ENCODE peak calls at places on chromosomes 2 and 18, in four cellular contexts. C is GM12878, H is GM20000, X is lung. U is an unnamed sample.

GRCh38 chr2:213317929-213318328 is 33.7 kb downstream of the SPAG16 start:
- DNase-seq in C (no peak), X (no peak), H (no peak), U (peak; percentile 27)

GRCh38 chr2:26970928-26971627 is 641 bp downstream of the MAPRE3 start:
- DNase-seq in H (no peak), C (no peak), X (no peak), U (no peak)

GRCh38 chr18:9914584-9915290 is 921 bp downstream of the VAPA start:
- DNase-seq in C (no peak), X (peak; percentile 84), H (peak; percentile 35), U (peak; percentile 31)

GRCh38 chr18:40841473-40841872 is 1113.6 kb upstream of the PIK3C3 start:
- DNase-seq in C (no peak), H (no peak), X (no peak), U (no peak)

GRCh38 chr2:211802611-211803010 is 736.0 kb downstream of the ERBB4 start:
- DNase-seq in H (no peak), C (no peak), X (no peak), U (no peak)

GRCh38 chr2:86499326-86499725 is 58.2 kb downstream of the KDM3A start:
- DNase-seq in X (no peak), C (no peak), H (no peak), U (no peak)

GRCh38 chr2:216777637-216778273 is 82.1 kb downstream of the TNP1 start:
- DNase-seq in C (peak; percentile 27), X (no peak), H (peak; percentile 71), U (no peak)

GRCh38 chr2:85872536-85873161 is 16.1 kb downstream of the ST3GAL5 start:
- DNase-seq in H (no peak), C (no peak), X (no peak), U (no peak)

GRCh38 chr2:9108210-9108967 is 98.2 kb upstream of the ASAP2 start:
- DNase-seq in C (no peak), X (no peak), H (no peak), U (no peak)

GRCh38 chr2:46960618-46961017 is 45.0 kb upstream of the MCFD2 start:
- DNase-seq in C (no peak), H (no peak), X (no peak), U (no peak)

GRCh38 chr2:60484080-60484737 is 69.2 kb downstream of the BCL11A start:
- DNase-seq in X (no peak), H (no peak), C (no peak), U (peak; percentile 24)

GRCh38 chr2:59754336-59754735 is 799.1 kb downstream of the BCL11A start:
- DNase-seq in H (no peak), C (no peak), X (no peak), U (no peak)

GRCh38 chr2:201114846-201115245 is 1.1 kb upstream of the CFLAR start:
- DNase-seq in C (no peak), H (no peak), X (no peak), U (no peak)

GRCh38 chr2:78355967-78356366 is 669.5 kb upstream of the REG3G start:
- DNase-seq in X (no peak), C (no peak), H (no peak), U (no peak)

DNA sequence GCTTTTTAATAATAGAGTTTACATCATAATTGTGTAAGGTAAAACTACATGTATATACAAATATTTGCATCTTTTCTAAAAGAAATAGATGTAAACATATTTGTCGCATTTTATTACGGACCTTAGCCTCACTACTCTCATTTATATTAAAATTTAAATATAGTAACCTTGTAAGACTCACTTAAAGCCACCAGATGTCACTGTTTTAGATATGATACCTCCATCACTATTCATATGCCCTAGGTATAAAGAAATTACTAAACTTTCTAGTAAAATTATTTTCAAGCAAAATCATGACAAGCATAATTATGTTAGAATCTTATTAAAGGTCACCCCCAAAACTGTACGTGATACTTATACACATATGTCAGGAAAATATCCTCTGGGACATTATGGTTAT is 674.3 kb upstream of the REG3G start:
- DNase-seq in C (no peak), X (no peak), H (no peak), U (no peak)
- TF ChIP-seq CTCF in C (no peak), X (no peak), H (no peak), U (no peak)

DNA sequence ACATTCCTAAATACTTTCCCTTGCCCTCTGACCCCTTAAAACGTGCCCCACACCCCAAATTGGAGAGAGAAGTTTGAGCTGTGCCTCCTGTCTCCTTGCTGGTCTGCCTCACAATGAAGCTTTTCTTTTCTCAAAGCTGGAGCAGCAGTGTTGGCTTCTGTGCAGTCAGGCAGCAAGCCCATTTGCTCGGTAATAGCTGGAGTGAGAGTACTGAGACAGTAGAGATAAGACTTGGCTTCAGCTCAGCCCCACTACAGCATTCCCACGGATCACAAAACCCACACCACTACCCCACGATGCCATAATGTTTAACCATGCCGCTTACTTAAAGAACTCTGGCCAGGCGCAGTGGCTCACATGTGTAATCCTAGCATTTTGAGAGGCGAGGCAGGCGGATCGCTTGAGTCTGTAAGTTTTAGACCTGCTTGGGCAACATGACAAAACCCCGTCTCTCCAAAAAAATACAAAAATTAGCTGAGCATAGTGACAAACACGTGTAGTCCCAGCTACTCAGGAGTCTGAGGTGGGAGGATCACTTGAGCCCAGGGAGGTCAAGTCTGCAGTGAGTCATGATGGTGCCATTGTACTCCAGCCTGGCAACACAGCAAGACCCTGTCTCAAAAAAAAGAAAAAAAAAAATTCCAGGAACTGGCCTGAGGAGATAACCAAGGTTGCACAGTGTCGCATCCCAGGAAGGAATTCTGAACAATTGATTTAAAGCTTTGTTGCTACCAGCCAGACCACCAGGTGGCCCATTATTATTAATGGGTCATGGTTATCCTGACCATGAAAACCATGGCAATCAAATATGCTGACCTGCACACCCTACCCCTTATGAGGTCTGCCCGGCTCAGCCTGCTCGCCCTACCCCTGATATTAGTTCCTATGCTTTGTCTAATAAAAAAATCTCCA is 73.3 kb downstream of the NCAPH start:
- DNase-seq in X (no peak), C (no peak), H (no peak), U (no peak)
- TF ChIP-seq CTCF in X (no peak), C (peak; percentile 3), H (no peak), U (no peak)

GRCh38 chr2:38233231-38233983 is 143.7 kb downstream of the ATL2 start:
- DNase-seq in C (no peak), X (no peak), H (no peak), U (peak; percentile 95)
- TF ChIP-seq CTCF in C (no peak), X (no peak), H (no peak), U (peak; percentile 38)

DNA sequence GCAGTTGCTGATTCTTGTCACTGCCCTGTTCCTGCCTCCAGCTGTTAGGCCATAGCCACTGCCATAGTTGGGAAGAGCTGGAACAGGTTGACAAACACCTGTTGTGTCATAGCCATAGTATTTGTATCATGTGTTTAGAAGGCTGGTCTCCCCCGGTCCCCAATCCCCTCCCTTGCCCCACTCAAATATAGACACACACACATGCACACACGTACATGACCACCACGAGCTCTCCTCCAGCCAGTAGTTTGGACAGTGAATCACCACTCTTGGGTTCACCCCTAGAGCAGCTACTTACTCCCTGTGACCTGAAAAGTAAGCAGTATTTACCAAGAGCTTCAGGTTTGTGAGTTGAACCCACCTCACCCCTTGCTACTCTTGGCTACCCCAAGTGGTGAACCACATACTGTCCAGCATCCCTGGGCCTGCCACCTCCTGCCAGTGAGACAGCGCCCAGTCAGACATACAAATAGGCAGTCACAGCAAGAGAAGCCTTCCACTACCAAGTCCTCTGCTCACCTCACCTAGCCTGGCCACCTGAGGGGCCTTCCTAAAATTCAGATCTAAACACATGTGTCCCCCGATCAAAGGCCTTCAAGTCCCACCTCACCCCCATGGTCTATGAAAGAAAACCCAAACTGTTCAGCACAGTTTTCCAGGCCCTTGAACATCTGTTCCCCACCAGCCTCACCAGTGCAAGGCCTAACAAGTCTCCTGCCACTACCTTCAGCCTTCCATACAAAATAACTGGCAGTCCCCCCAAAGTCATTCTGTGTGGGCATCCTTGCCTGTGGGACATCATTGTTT is 7.1 kb downstream of the PCBP1 start:
- DNase-seq in X (no peak), H (peak; percentile 10), C (no peak), U (no peak)
- TF ChIP-seq CTCF in X (no peak), H (no peak), C (peak; percentile 24), U (no peak)

GRCh38 chr2:42073739-42074138 is 25.9 kb downstream of the PKDCC start:
- DNase-seq in H (no peak), X (no peak), C (no peak), U (no peak)

GRCh38 chr2:42079737-42080287 is 32.0 kb downstream of the PKDCC start:
- DNase-seq in H (no peak), X (no peak), C (no peak), U (no peak)

GRCh38 chr2:42074661-42075060 is 26.8 kb downstream of the PKDCC start:
- DNase-seq in C (no peak), H (no peak), X (no peak), U (no peak)

GRCh38 chr2:42076357-42076921 is 28.6 kb downstream of the PKDCC start:
- DNase-seq in C (no peak), X (no peak), H (no peak), U (no peak)

DNA sequence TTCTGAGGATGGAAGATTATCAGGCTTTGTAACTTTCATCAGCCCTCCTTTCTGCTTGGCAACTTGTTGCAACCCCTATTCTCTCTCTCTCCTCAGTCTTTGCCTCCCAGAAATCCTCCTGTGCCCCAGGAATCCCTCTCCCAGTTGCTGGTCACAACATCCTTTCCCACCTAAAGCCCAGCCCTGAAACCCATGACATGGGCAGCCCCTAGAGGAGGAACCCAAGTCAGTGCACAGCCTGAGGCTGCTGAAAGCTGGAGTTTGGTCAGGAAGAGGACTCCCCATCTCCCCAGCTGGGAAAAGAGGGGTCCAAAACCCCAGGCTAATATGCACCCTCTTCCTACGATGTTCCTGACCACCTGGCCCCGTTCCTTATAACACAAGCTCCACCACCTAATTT is 29.5 kb downstream of the PKDCC start:
- DNase-seq in H (no peak), X (no peak), C (no peak), U (no peak)
- TF ChIP-seq CTCF in H (peak; percentile 10), X (no peak), C (peak; percentile 13), U (peak; percentile 20)

GRCh38 chr2:7034313-7034712 is 117.1 kb downstream of the RNF144A start:
- DNase-seq in C (no peak), H (no peak), X (no peak), U (no peak)
- TF ChIP-seq CTCF in C (no peak), H (no peak), X (no peak), U (no peak)

GRCh38 chr18:11995445-11996189 is 14.3 kb downstream of the IMPA2 start:
- DNase-seq in H (peak; percentile 84), C (no peak), X (peak; percentile 78), U (peak; percentile 42)
- TF ChIP-seq CTCF in H (peak; percentile 86), C (peak; percentile 90), X (peak; percentile 90), U (peak; percentile 96)

DNA sequence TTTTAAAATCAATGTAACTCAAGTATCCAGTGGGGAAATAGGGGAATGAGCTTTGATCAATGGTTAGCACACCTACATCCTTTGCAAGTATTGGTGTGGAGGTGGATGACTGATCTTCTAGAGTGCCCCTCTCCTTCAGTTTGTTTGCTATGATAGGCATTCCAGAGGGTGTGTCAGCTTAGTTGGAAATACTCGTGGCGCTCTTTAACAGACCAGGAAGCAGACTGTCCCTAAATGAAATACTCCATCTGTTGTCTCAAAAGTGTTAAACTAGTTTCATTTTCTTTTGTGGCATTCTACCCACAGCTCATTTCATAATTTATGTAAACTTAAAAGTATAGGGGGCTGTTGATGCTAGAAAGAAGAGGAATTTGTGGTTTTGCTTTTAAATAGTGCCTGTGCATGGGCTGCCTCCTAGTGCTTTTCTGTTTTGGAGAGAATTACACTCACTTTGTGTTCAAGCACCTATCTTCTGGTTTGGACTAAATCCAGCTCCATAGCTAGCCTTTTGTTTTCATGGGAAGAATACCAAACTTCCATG is 66.2 kb downstream of the STAT1 start:
- DNase-seq in H (peak; percentile 15), X (no peak), C (peak; percentile 45), U (peak; percentile 15)
- TF ChIP-seq CTCF in H (no peak), X (no peak), C (peak; percentile 34), U (peak; percentile 19)

GRCh38 chr18:48785686-48786470 is 164.9 kb downstream of the SMAD7 start:
- DNase-seq in X (no peak), H (no peak), C (no peak), U (no peak)
- TF ChIP-seq CTCF in X (no peak), H (no peak), C (no peak), U (no peak)

U was measured in AG09319.